ENCODE peak calls at places on chromosome 21, in nine cellular contexts. U is HuH-7; T is stimulated activated CD4-positive, alpha-beta T cell treated with anti-CD3 and anti-CD28 coated beads, Interleukin-12 subunit alpha, Interleukin-12 subunit beta, amount 100 ng/mL, for 4 hours; B is cardiac septum; X is heart right ventricle; K is iris pigment epithelial cell; H is activated effector memory CD4-positive, alpha-beta T cell treated with Interleukin-2 at 50 U/mL for 16 hours; S is tibial nerve; C is MCF 10A. Y is an unnamed sample.

GRCh38 chr21:17931080-17931479 is 111.9 kb upstream of the C21orf91 start:
- DNase-seq in X (no peak), S (no peak), H (no peak), T (no peak), B (no peak), U (no peak), C (no peak), K (no peak), Y (no peak)

GRCh38 chr21:38777521-38777920 is 28.2 kb upstream of the ETS2 start:
- DNase-seq in S (no peak), T (no peak), X (no peak), B (no peak), U (no peak), K (no peak), C (no peak), H (no peak), Y (no peak)

GRCh38 chr21:41373769-41374168 is 11.9 kb downstream of the MX2 start:
- DNase-seq in U (no peak), B (no peak), T (no peak), S (no peak), X (no peak), C (no peak), H (no peak), K (no peak), Y (no peak)

GRCh38 chr21:35386491-35387079 is 337.5 kb upstream of the RUNX1 start:
- DNase-seq in H (no peak), B (no peak), C (no peak), K (no peak), X (no peak), T (no peak), S (no peak), U (no peak), Y (no peak)

GRCh38 chr21:35243171-35243570 is 194.1 kb upstream of the RUNX1 start:
- DNase-seq in B (no peak), T (no peak), H (no peak), X (no peak), S (no peak), K (no peak), U (no peak), C (no peak), Y (no peak)

GRCh38 chr21:29477347-29477746 is 178.6 kb downstream of the BACH1 start:
- DNase-seq in X (no peak), K (no peak), T (no peak), S (no peak), H (no peak), U (no peak), B (no peak), C (no peak), Y (no peak)

GRCh38 chr21:45132841-45133573 is 58.6 kb downstream of the ADARB1 start:
- DNase-seq in B (no peak), U (no peak), X (no peak), K (no peak), T (no peak), S (no peak), H (no peak), C (no peak), Y (no peak)

GRCh38 chr21:40757366-40757765 is 89.6 kb downstream of the DSCAM start:
- DNase-seq in B (no peak), U (no peak), C (no peak), K (no peak), S (no peak), X (no peak), H (no peak), T (no peak), Y (no peak)

GRCh38 chr21:43329361-43330269 is 97.3 kb downstream of the SIK1 start:
- DNase-seq in X (no peak), B (no peak), K (no peak), H (no peak), C (no peak), T (no peak), U (no peak), S (no peak), Y (no peak)

GRCh38 chr21:32463889-32464300 is 51.4 kb downstream of the EVA1C start:
- DNase-seq in B (no peak), K (peak; percentile 96), S (no peak), T (no peak), U (no peak), C (peak; percentile 81), H (no peak), X (no peak), Y (no peak)

GRCh38 chr21:26982767-26983166 is 15.9 kb upstream of the ADAMTS5 start:
- DNase-seq in X (no peak), C (peak; percentile 85), S (no peak), K (peak; percentile 23), H (no peak), B (no peak), U (no peak), T (no peak), Y (no peak)

GRCh38 chr21:29904359-29905282 is 35.2 kb downstream of the GRIK1 start:
- DNase-seq in S (no peak), C (peak; percentile 54), B (no peak), U (peak; percentile 3), X (no peak), T (no peak), K (peak; percentile 24), H (no peak), Y (no peak)

GRCh38 chr21:36134820-36135390 is at the start of gene CBR3:
- DNase-seq in X (peak; percentile 48), H (peak; percentile 43), B (no peak), S (peak; percentile 66), U (no peak), C (peak; percentile 67), T (peak; percentile 56), K (peak; percentile 55), Y (no peak)

GRCh38 chr21:33894736-33895288 is 20.8 kb downstream of the ATP5PO start:
- DNase-seq in T (peak; percentile 69), H (peak; percentile 15), C (peak; percentile 68), K (peak; percentile 93), S (peak; percentile 59), B (peak; percentile 86), U (peak; percentile 79), X (peak; percentile 81), Y (peak; percentile 43)

GRCh38 chr21:36747114-36747814 is 48.3 kb downstream of the SIM2 start:
- DNase-seq in X (no peak), B (no peak), S (no peak), H (no peak), K (no peak), U (peak; percentile 52), T (no peak), C (no peak), Y (no peak)

GRCh38 chr21:43347864-43348766 is 78.8 kb downstream of the SIK1 start:
- DNase-seq in S (no peak), U (no peak), B (no peak), H (no peak), X (no peak), C (no peak), K (no peak), T (no peak), Y (no peak)

GRCh38 chr21:38806942-38807284 is 1.2 kb downstream of the ETS2 start:
- DNase-seq in B (no peak), H (no peak), C (no peak), X (no peak), T (no peak), U (no peak), S (no peak), K (peak; percentile 49), Y (no peak)

GRCh38 chr21:39003982-39004775 is 179.1 kb downstream of the PSMG1 start:
- DNase-seq in X (peak; percentile 45), H (no peak), K (no peak), T (no peak), S (no peak), B (no peak), U (no peak), C (no peak), Y (no peak)

GRCh38 chr21:17461014-17461413 is 51.8 kb upstream of the CXADR start:
- DNase-seq in K (peak; percentile 92), T (no peak), C (peak; percentile 86), S (no peak), B (no peak), U (no peak), X (peak; percentile 69), H (no peak), Y (no peak)

GRCh38 chr21:45177039-45177438 is 102.7 kb downstream of the ADARB1 start:
- DNase-seq in T (no peak), U (no peak), X (no peak), H (no peak), B (no peak), S (no peak), C (no peak), K (no peak), Y (no peak)

GRCh38 chr21:33434770-33435360 is 31.7 kb downstream of the IFNGR2 start:
- DNase-seq in K (peak; percentile 95), S (no peak), U (no peak), X (peak; percentile 20), B (no peak), C (peak; percentile 94), T (peak; percentile 24), H (no peak), Y (no peak)

GRCh38 chr21:31915566-31915965 is 42.7 kb downstream of the HUNK start:
- DNase-seq in T (no peak), C (no peak), U (no peak), B (no peak), X (no peak), S (no peak), H (no peak), K (no peak), Y (no peak)

GRCh38 chr21:42219606-42220137 is 732 bp downstream of the ABCG1 start:
- DNase-seq in B (peak; percentile 77), C (no peak), T (no peak), S (no peak), X (no peak), U (no peak), H (peak; percentile 9), K (no peak), Y (peak; percentile 51)

GRCh38 chr21:43639470-43640178 is 19.7 kb downstream of the HSF2BP start:
- DNase-seq in S (no peak), H (no peak), T (no peak), B (no peak), U (peak; percentile 33), X (no peak), K (peak; percentile 91), C (peak; percentile 86), Y (no peak)

GRCh38 chr21:33011462-33011861 is 14.3 kb upstream of the OLIG2 start:
- DNase-seq in H (no peak), X (no peak), K (peak; percentile 61), S (no peak), C (peak; percentile 93), U (no peak), B (no peak), T (no peak), Y (no peak)

GRCh38 chr21:41883582-41883981 is 4.4 kb upstream of the PRDM15 start:
- DNase-seq in C (no peak), S (no peak), B (no peak), H (no peak), T (no peak), K (peak; percentile 39), X (no peak), U (no peak), Y (no peak)

GRCh38 chr21:46392921-46393320 is 65.8 kb upstream of the DIP2A start:
- DNase-seq in C (no peak), T (no peak), U (no peak), S (peak; percentile 41), B (no peak), X (peak; percentile 24), H (no peak), K (peak; percentile 41), Y (no peak)

GRCh38 chr21:44931137-44931500 is 8.7 kb upstream of the SLX9 start:
- DNase-seq in C (peak; percentile 75), S (no peak), B (no peak), U (no peak), K (no peak), X (no peak), H (no peak), T (no peak), Y (no peak)

GRCh38 chr21:32908529-32908928 is 117.2 kb upstream of the OLIG2 start:
- DNase-seq in X (no peak), S (no peak), C (no peak), T (no peak), H (no peak), U (no peak), B (no peak), K (no peak), Y (no peak)

GRCh38 chr21:22136770-22137169 is 1138.6 kb downstream of the NCAM2 start:
- DNase-seq in T (no peak), X (no peak), U (no peak), S (no peak), C (no peak), H (no peak), B (no peak), K (no peak), Y (no peak)

GRCh38 chr21:35202431-35202830 is 153.3 kb upstream of the RUNX1 start:
- DNase-seq in T (no peak), U (no peak), H (no peak), S (no peak), X (no peak), B (no peak), C (no peak), K (peak; percentile 72), Y (no peak)

Y was measured in nucleus accumbens.